ENCODE peak calls at places on chromosomes 7 and 10, in eight cellular contexts. X, Q, O, H, S, C, Y and A are unnamed samples.

GRCh38 chr10:28906011-28906411 is 228.7 kb downstream of the BAMBI start:
- DNase-seq in X (no peak), Q (no peak), O (peak), H (no peak), S (no peak), C (no peak), Y (no peak), A (no peak)

GRCh38 chr10:133141963-133142350 is 18.1 kb upstream of the KNDC1 start:
- DNase-seq in X (no peak), Q (no peak), O (no peak), H (no peak), S (peak), C (no peak), Y (no peak), A (no peak)

GRCh38 chr7:134016223-134016941 is 110.8 kb upstream of the LRGUK start:
- DNase-seq in X (no peak), Q (peak), O (peak), H (no peak), S (no peak), C (peak), Y (peak), A (no peak)

GRCh38 chr7:145698526-145699262 is 417.9 kb upstream of the CNTNAP2 start:
- DNase-seq in X (no peak), Q (no peak), O (no peak), H (no peak), S (no peak), C (no peak), Y (no peak), A (no peak)

GRCh38 chr7:100000239-100000638 is 15.2 kb upstream of the ZKSCAN1 start:
- DNase-seq in X (no peak), Q (no peak), O (no peak), H (no peak), S (peak), C (no peak), Y (no peak), A (no peak)

GRCh38 chr7:104045183-104045582 is 55.7 kb upstream of the RELN start:
- DNase-seq in X (no peak), Q (no peak), O (no peak), H (no peak), S (no peak), C (no peak), Y (no peak), A (no peak)

GRCh38 chr10:98920807-98921206 is 314.8 kb downstream of the HPSE2 start:
- DNase-seq in X (no peak), Q (peak), O (no peak), H (no peak), S (no peak), C (no peak), Y (no peak), A (no peak)

GRCh38 chr10:76302936-76303656 is 871.7 kb downstream of the LRMDA start:
- DNase-seq in X (no peak), Q (no peak), O (no peak), H (peak), S (no peak), C (no peak), Y (peak), A (no peak)

GRCh38 chr7:141053626-141054025 is 20.2 kb upstream of the TMEM178B start:
- DNase-seq in X (no peak), Q (no peak), O (no peak), H (no peak), S (no peak), C (no peak), Y (no peak), A (no peak)

GRCh38 chr7:127383123-127383835 is 9.2 kb downstream of the ZNF800 start:
- DNase-seq in X (no peak), Q (peak), O (no peak), H (no peak), S (no peak), C (no peak), Y (no peak), A (no peak)

GRCh38 chr10:73774637-73775036 is 7.2 kb upstream of the CHCHD1 start:
- DNase-seq in X (no peak), Q (peak), O (no peak), H (no peak), S (no peak), C (no peak), Y (peak), A (no peak)

GRCh38 chr10:59595584-59595983 is 114.1 kb downstream of the SLC16A9 start:
- DNase-seq in X (no peak), Q (no peak), O (peak), H (no peak), S (no peak), C (no peak), Y (no peak), A (no peak)

GRCh38 chr7:11750191-11750590 is 81.8 kb downstream of the THSD7A start:
- DNase-seq in X (no peak), Q (no peak), O (no peak), H (no peak), S (no peak), C (no peak), Y (no peak), A (no peak)

GRCh38 chr10:133484818-133485217 is 31.1 kb downstream of the SCART1 start:
- DNase-seq in X (no peak), Q (no peak), O (no peak), H (no peak), S (no peak), C (no peak), Y (no peak), A (no peak)

GRCh38 chr10:116765549-116766162 is 23.3 kb upstream of the HSPA12A start:
- DNase-seq in X (no peak), Q (peak), O (no peak), H (no peak), S (peak), C (no peak), Y (no peak), A (no peak)

GRCh38 chr7:39624202-39624807 is 933 bp downstream of the RALA start:
- DNase-seq in X (no peak), Q (peak), O (peak), H (no peak), S (no peak), C (no peak), Y (no peak), A (no peak)

GRCh38 chr10:97321032-97321806 is 2.1 kb downstream of the FRAT1 start:
- DNase-seq in X (no peak), Q (no peak), O (no peak), H (no peak), S (peak), C (no peak), Y (no peak), A (no peak)

GRCh38 chr7:5553298-5553877 is 129.8 kb upstream of the TNRC18 start:
- DNase-seq in X (no peak), Q (peak), O (peak), H (no peak), S (no peak), C (peak), Y (no peak), A (no peak)

GRCh38 chr10:11587860-11588259 is 23.6 kb downstream of the USP6NL start:
- DNase-seq in X (no peak), Q (no peak), O (no peak), H (no peak), S (no peak), C (no peak), Y (no peak), A (no peak)

GRCh38 chr7:148623586-148624282 is 33.2 kb downstream of the C7orf33 start:
- DNase-seq in X (no peak), Q (no peak), O (no peak), H (no peak), S (no peak), C (no peak), Y (no peak), A (no peak)

GRCh38 chr10:103470755-103471653 is 8.0 kb downstream of the CALHM3 start:
- DNase-seq in X (peak), Q (peak), O (no peak), H (no peak), S (no peak), C (peak), Y (no peak), A (peak)

GRCh38 chr7:43647772-43648643 is 65.1 kb downstream of the STK17A start:
- DNase-seq in X (no peak), Q (no peak), O (peak), H (no peak), S (peak), C (peak), Y (peak), A (peak)

GRCh38 chr10:47047577-47048532 is 136.6 kb downstream of the PTPN20 start:
- DNase-seq in X (peak), Q (peak), O (peak), H (no peak), S (peak), C (peak), Y (peak), A (no peak)

GRCh38 chr7:38185938-38186337 is 7.9 kb downstream of the STARD3NL start:
- DNase-seq in X (no peak), Q (no peak), O (no peak), H (no peak), S (no peak), C (no peak), Y (no peak), A (no peak)

GRCh38 chr10:104993085-104993484 is 352.0 kb downstream of the SORCS3 start:
- DNase-seq in X (no peak), Q (no peak), O (no peak), H (no peak), S (no peak), C (no peak), Y (no peak), A (no peak)

DNA sequence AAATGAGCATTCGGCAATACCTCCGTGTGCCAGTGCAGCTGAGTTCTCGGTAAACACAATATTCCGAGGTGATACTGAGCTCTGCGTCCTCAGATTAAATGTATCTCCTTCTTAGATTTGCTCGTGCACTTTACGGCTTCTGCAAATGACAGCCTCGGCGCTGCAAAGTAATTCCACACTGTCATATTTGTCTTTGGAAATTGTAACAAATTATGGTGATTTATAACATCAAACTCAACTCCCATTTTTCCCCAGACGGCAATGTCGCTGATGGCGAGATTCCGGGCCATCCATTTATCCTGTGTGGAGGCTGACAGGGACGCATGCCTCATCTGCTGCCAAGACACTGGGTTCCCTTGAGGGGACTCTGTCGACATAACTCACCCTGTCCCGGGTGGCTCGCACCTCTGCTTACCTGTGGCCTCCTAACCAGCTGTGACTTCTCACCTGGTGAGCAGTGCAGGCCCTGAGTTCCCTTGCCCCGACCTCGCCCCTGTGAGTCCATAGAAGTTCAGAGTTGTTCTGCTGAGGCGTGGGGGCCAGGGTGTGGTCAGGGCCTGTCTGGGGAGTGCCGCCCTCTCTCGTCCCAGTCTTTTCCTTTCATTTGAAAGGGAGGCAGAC is 201.9 kb downstream of the ADARB2 start:
- DNase-seq in X (no peak), Q (no peak), O (no peak), H (no peak), S (peak), C (no peak), Y (no peak), A (no peak)
- TF ChIP-seq POLR2AphosphoS5 in X (no peak), Q (no peak), O (no peak), H (no peak), S (no peak), C (no peak), Y (no peak), A (no peak)

DNA sequence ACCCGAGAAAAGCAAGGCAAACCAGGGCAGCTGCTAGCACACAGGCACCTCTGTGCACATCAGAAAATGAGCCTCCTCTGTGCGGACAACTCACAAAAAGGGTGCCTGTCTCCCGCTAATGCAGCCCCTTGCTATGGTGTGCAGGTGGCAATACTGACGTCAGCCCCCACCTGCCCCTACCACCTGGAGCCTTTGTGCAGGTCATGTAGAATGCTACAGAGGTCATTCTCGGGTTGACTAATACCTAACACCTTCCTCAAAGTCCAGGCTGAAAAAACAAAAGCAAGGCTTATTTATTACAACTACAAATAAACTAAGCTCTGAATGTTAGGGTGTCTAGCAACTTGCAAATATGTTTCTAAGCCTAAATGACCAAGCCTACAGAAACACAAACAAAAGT is 13.9 kb downstream of the PIP4K2A start:
- DNase-seq in X (no peak), Q (no peak), O (no peak), H (no peak), S (no peak), C (no peak), Y (no peak), A (no peak)
- TF ChIP-seq POLR2AphosphoS5 in X (no peak), Q (no peak), O (no peak), H (no peak), S (no peak), C (no peak), Y (no peak), A (no peak)

DNA sequence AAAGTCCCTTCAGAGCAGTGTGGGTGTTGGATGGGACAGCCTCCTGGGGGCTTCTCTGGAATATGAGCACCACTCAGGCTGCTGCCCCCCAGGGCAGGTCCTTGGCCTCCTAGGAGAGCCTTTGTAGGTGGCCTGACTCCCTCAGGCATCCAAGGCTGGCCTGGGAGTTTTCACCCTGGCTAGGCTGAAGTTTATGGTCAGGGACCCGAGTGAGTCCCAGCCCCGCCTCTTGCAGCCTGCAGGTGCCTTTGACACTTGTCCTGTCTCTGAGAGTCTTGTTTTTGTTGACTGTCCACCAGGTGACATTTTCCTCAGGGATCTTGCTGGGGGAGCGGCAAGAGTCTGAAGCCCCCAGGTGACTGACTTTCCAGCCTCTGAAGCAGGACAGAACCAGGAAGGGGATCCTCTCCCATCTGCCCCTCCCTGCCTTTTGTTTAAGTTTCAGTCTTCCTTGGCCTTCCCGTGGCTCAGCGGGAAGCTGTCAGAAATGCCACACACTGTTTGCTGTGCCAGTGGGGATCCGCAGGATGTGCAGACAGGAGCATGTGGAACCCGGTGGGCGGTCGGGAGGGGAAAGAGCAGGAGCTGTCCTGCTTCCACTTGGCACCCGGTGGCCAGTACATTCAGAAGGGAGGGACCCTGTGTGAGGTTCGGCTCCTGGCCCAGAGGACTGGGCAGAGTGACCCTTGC is 59.5 kb downstream of the LRRC18 start:
- DNase-seq in X (no peak), Q (no peak), O (no peak), H (peak), S (no peak), C (no peak), Y (no peak), A (no peak)
- TF ChIP-seq POLR2AphosphoS5 in X (no peak), Q (no peak), O (no peak), H (no peak), S (no peak), C (no peak), Y (no peak), A (no peak)

DNA sequence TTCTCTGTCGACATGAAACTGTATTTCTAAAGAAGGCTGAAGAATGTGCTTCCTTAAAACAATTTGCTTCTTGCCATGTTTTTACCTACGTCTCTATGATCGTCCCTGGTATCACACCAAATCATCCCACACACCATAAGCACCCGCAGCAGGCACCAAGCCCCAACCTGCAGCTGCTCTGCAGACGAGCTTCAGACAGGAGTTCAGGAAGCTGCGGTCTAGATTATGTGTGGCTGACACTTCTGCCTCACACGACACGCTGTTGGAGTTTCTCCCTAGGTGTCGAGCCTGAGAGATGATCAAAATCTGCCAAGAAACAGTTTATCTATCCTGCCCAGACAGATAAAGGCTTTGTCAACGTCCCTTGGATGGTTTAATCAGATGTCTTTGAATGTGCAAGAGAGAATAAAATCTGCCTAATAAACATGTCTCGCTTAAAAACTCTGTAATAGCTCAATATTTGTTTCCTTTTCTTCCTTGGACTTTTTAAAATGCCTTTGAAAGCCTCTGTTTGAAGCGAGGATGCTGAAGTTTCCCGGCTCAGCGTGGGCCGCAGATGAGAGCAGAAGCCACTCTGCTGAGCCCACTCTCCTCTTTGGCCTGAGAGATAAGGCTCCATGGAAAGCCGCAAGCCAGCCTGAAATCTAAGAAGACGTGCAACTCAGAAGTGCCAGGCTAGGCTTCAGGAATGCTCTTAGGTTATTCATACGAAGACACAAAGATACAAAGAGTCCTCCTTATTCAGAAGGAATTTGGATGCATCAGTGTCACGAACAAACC is 158.3 kb upstream of the PFKP start:
- DNase-seq in X (no peak), Q (no peak), O (no peak), H (no peak), S (no peak), C (no peak), Y (no peak), A (no peak)
- TF ChIP-seq POLR2AphosphoS5 in X (no peak), Q (no peak), O (no peak), H (no peak), S (no peak), C (no peak), Y (no peak), A (no peak)

GRCh38 chr10:93468532-93469213 is 13.5 kb downstream of the MYOF start:
- DNase-seq in X (no peak), Q (no peak), O (no peak), H (no peak), S (no peak), C (no peak), Y (peak), A (no peak)
- TF ChIP-seq POLR2AphosphoS5 in X (no peak), Q (no peak), O (peak), H (no peak), S (no peak), C (peak), Y (no peak), A (no peak)

GRCh38 chr7:70638381-70639128 is 493.4 kb upstream of the GALNT17 start:
- DNase-seq in X (no peak), Q (no peak), O (no peak), H (no peak), S (no peak), C (no peak), Y (no peak), A (no peak)
- TF ChIP-seq POLR2AphosphoS5 in X (no peak), Q (no peak), O (no peak), H (no peak), S (no peak), C (no peak), Y (no peak), A (no peak)

GRCh38 chr10:80079312-80079613 is 798 bp downstream of the TMEM254 start:
- DNase-seq in X (no peak), Q (no peak), O (no peak), H (no peak), S (no peak), C (no peak), Y (no peak), A (no peak)
- TF ChIP-seq POLR2AphosphoS5 in X (no peak), Q (no peak), O (peak), H (no peak), S (no peak), C (no peak), Y (no peak), A (no peak)

DNA sequence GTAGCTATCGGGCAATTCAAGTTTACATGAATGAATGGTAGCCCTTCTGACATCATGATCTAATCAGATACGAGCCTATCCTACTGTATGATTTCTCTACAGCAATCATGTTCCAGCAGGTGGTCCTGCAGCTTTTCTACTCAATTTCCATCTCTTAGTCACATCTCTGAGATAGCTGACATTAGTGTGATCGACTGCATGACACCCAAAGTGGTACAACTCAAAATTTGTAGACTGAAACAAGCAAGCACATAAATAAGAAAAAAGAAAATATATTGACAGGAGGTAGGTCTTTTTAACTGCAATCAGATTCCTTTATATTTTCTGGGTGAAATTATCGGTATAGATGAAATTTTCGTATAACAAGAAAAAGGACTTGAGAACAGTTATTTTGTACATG is 132.0 kb downstream of the PPP1R17 start:
- DNase-seq in X (no peak), Q (no peak), O (no peak), H (no peak), S (no peak), C (no peak), Y (no peak), A (no peak)
- TF ChIP-seq POLR2AphosphoS5 in X (no peak), Q (no peak), O (no peak), H (no peak), S (no peak), C (no peak), Y (no peak), A (no peak)